ENCODE peak calls at places on chromosomes 11 and 22, in four cellular contexts. One of them, this sample, is unnamed.

GRCh38 chr22:49603016-49603415 is 224.7 kb downstream of the BRD1 start:
- DNase-seq in HepG2: no peak
- DNase-seq in GM12878: no peak
- DNase-seq in K562: no peak
- DNase-seq in this sample: no peak

GRCh38 chr11:70043482-70043881 is 34.6 kb upstream of the ANO1 start:
- DNase-seq in GM12878: no peak
- DNase-seq in K562: no peak
- DNase-seq in HepG2: no peak
- DNase-seq in this sample: no peak

GRCh38 chr11:43367382-43368178 is 8.9 kb downstream of the TTC17 start:
- DNase-seq in K562: no peak
- DNase-seq in GM12878: peak
- DNase-seq in HepG2: no peak
- DNase-seq in this sample: no peak

GRCh38 chr11:70557742-70558485 is 159.6 kb downstream of the CTTN start:
- DNase-seq in GM12878: no peak
- DNase-seq in K562: no peak
- DNase-seq in HepG2: no peak
- DNase-seq in this sample: no peak

GRCh38 chr22:16603448-16603768 is 10.8 kb upstream of the CCT8L2 start:
- DNase-seq in HepG2: no peak
- DNase-seq in K562: peak
- DNase-seq in GM12878: no peak
- DNase-seq in this sample: no peak

GRCh38 chr22:50684986-50685385 is 12.4 kb downstream of the SHANK3 start:
- DNase-seq in K562: no peak
- DNase-seq in GM12878: no peak
- DNase-seq in HepG2: no peak
- DNase-seq in this sample: no peak

GRCh38 chr11:109728056-109728455 is 306.1 kb downstream of the C11orf87 start:
- DNase-seq in HepG2: peak
- DNase-seq in GM12878: no peak
- DNase-seq in K562: no peak
- DNase-seq in this sample: no peak

GRCh38 chr11:86608251-86608799 is 64.1 kb downstream of the ME3 start:
- DNase-seq in GM12878: peak
- DNase-seq in HepG2: peak
- DNase-seq in K562: peak
- DNase-seq in this sample: peak

GRCh38 chr11:119798656-119799055 is 69.7 kb upstream of the NECTIN1 start:
- DNase-seq in K562: no peak
- DNase-seq in HepG2: no peak
- DNase-seq in GM12878: no peak
- DNase-seq in this sample: no peak

GRCh38 chr11:70682056-70682455 is 283.7 kb downstream of the CTTN start:
- DNase-seq in HepG2: no peak
- DNase-seq in K562: no peak
- DNase-seq in GM12878: no peak
- DNase-seq in this sample: no peak

GRCh38 chr11:13949876-13950275 is 12.6 kb upstream of the SPON1 start:
- DNase-seq in HepG2: no peak
- DNase-seq in GM12878: no peak
- DNase-seq in K562: no peak
- DNase-seq in this sample: no peak

GRCh38 chr11:1837171-1838076 is 1.4 kb upstream of the TNNI2 start:
- DNase-seq in HepG2: peak
- DNase-seq in K562: peak
- DNase-seq in GM12878: no peak
- DNase-seq in this sample: peak

GRCh38 chr11:69443968-69444364 is 37.5 kb upstream of the LINC01488 start:
- DNase-seq in K562: no peak
- DNase-seq in GM12878: no peak
- DNase-seq in HepG2: no peak
- DNase-seq in this sample: no peak

GRCh38 chr11:13663631-13664071 is 4.8 kb upstream of the FAR1 start:
- DNase-seq in GM12878: no peak
- DNase-seq in K562: no peak
- DNase-seq in HepG2: no peak
- DNase-seq in this sample: no peak

GRCh38 chr22:44901301-44901700 is 108.5 kb downstream of the PHF21B start:
- DNase-seq in K562: no peak
- DNase-seq in HepG2: no peak
- DNase-seq in GM12878: no peak
- DNase-seq in this sample: peak

GRCh38 chr11:2761131-2762030 is 61.6 kb upstream of the KCNQ1OT1 start:
- DNase-seq in K562: no peak
- DNase-seq in GM12878: no peak
- DNase-seq in HepG2: no peak
- DNase-seq in this sample: no peak

GRCh38 chr11:88431675-88432341 is 94.3 kb upstream of the CTSC start:
- DNase-seq in GM12878: no peak
- DNase-seq in HepG2: peak
- DNase-seq in K562: no peak
- DNase-seq in this sample: no peak
- TF ChIP-seq MYC in GM12878: no peak
- TF ChIP-seq MYC in HepG2: no peak
- TF ChIP-seq MYC in K562: no peak
- TF ChIP-seq MYC in this sample: no peak

GRCh38 chr22:37037669-37038068 is 13.9 kb upstream of the KCTD17 start:
- DNase-seq in GM12878: no peak
- DNase-seq in HepG2: no peak
- DNase-seq in K562: no peak
- DNase-seq in this sample: no peak
- TF ChIP-seq RFX5 in GM12878: no peak
- TF ChIP-seq RFX5 in HepG2: no peak
- TF ChIP-seq RFX5 in K562: no peak
- TF ChIP-seq RFX5 in this sample: no peak

GRCh38 chr11:6681949-6682348 is 1.2 kb downstream of the MRPL17 start:
- DNase-seq in HepG2: no peak
- DNase-seq in GM12878: no peak
- DNase-seq in K562: peak
- DNase-seq in this sample: no peak
- TF ChIP-seq MYC in HepG2: no peak
- TF ChIP-seq MYC in GM12878: no peak
- TF ChIP-seq MYC in K562: no peak
- TF ChIP-seq MYC in this sample: no peak

GRCh38 chr22:19808873-19809478 is 45.7 kb downstream of the GNB1L start:
- DNase-seq in HepG2: no peak
- DNase-seq in GM12878: no peak
- DNase-seq in K562: no peak
- DNase-seq in this sample: no peak
- TF ChIP-seq RFX5 in HepG2: no peak
- TF ChIP-seq RFX5 in GM12878: no peak
- TF ChIP-seq RFX5 in K562: no peak
- TF ChIP-seq RFX5 in this sample: no peak

GRCh38 chr11:122253541-122254317 is 137.7 kb upstream of the BLID start:
- DNase-seq in HepG2: no peak
- DNase-seq in K562: no peak
- DNase-seq in GM12878: no peak
- DNase-seq in this sample: no peak
- TF ChIP-seq MYC in HepG2: no peak
- TF ChIP-seq MYC in K562: no peak
- TF ChIP-seq MYC in GM12878: no peak
- TF ChIP-seq MYC in this sample: no peak

DNA sequence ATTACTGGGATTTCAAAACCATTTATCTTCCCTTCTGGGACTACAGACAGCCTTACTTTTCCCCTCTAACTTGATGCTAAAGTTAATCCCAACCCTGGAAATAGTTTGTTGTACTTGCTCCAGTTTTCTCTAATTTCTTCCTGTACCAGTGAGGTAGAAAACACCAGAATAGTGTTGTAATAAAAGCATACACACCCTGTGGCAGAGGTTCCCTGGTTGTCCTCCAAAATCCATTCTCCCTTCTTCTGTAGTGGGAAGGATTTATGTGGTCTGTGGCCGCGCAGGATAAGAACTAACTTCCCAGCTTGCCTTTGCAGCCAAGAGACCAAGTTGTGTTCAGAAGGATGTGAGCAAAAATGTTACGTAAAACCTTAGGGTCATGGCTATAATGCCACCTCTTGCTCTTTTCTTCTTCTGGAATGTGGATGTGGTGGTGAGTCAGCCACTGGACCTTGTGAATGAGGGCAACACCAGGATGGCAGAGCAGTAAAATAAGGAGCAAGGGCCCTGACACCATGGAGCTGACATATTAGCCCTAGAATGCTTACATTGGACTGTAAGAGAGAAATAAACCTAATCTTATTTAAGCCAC is 28.4 kb downstream of the CCDC90B start:
- DNase-seq in HepG2: peak
- DNase-seq in GM12878: no peak
- DNase-seq in K562: no peak
- DNase-seq in this sample: no peak
- TF ChIP-seq RFX5 in HepG2: no peak
- TF ChIP-seq RFX5 in GM12878: no peak
- TF ChIP-seq RFX5 in K562: no peak
- TF ChIP-seq RFX5 in this sample: no peak

DNA sequence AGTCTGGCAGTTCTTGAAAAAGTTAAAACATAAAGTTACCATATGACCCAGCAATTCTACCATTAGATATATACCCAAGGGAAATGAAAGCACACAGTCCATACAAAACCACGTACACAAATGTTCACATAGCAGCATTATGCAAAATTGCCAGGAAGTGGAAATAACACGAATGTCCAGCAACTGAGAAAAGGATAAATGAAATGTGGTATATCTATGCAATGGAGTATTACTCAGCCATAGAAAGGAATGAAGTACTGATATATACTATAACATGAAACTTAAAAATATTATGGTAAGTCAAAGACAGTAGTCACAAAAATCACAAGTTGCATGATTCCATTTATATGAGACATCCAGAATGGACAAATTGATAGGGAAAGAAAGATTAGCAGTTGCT is 57.9 kb downstream of the C2CD3 start:
- DNase-seq in HepG2: no peak
- DNase-seq in K562: no peak
- DNase-seq in GM12878: no peak
- DNase-seq in this sample: no peak
- TF ChIP-seq MYC in HepG2: no peak
- TF ChIP-seq MYC in K562: no peak
- TF ChIP-seq MYC in GM12878: no peak
- TF ChIP-seq MYC in this sample: no peak

GRCh38 chr11:121366970-121367369 is 74.4 kb downstream of the SC5D start:
- DNase-seq in K562: no peak
- DNase-seq in HepG2: no peak
- DNase-seq in GM12878: no peak
- DNase-seq in this sample: no peak

GRCh38 chr11:121366038-121366437 is 73.5 kb downstream of the SC5D start:
- DNase-seq in GM12878: no peak
- DNase-seq in HepG2: no peak
- DNase-seq in K562: no peak
- DNase-seq in this sample: no peak

GRCh38 chr11:121368504-121368903 is 75.9 kb downstream of the SC5D start:
- DNase-seq in GM12878: peak
- DNase-seq in K562: no peak
- DNase-seq in HepG2: no peak
- DNase-seq in this sample: no peak

GRCh38 chr11:121369366-121369765 is 76.8 kb downstream of the SC5D start:
- DNase-seq in GM12878: no peak
- DNase-seq in K562: no peak
- DNase-seq in HepG2: no peak
- DNase-seq in this sample: no peak

DNA sequence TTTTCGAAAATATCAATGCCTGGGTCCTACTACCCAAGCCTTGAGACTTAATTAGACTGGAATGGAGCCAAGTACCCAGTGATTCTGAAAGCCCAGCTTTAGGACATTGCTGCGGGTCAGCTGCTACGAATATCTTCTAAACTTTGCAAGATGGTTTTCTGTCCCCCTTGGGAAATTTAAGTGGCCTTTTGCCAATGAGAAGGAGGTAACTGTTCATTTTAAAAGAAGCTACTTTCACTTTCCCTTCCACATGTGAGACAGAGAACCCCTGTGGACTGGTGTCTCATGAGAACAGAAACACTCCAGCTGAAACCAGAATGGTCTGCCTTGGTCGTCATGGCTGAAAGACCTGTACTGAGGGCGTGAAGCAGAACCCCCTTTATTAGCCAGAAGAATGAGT is 74.9 kb downstream of the SC5D start:
- DNase-seq in K562: no peak
- DNase-seq in GM12878: peak
- DNase-seq in HepG2: no peak
- DNase-seq in this sample: no peak
- TF ChIP-seq RFX5 in K562: no peak
- TF ChIP-seq RFX5 in GM12878: no peak
- TF ChIP-seq RFX5 in HepG2: no peak
- TF ChIP-seq RFX5 in this sample: no peak

DNA sequence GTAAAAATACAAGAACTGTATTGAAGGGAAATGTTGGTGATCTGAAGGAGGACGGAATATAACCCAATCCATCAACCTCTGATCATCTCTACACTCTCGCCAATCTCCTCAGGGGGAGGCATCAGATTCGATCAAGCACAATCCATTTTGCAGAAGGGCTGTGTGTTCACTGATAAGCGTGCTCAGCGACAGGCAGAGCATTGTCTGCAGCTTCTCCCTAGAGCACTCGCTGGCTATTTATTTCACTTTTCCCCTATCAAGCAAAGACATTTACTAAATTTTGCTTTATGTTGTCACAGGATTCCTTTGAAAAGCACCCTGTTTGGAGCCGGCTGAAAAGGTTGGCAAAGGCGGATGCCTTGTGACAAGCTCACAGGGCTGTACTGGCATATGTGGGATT is 1381.4 kb upstream of the TENM4 start:
- DNase-seq in K562: no peak
- DNase-seq in GM12878: no peak
- DNase-seq in HepG2: no peak
- DNase-seq in this sample: no peak
- TF ChIP-seq MYC in K562: no peak
- TF ChIP-seq MYC in GM12878: no peak
- TF ChIP-seq MYC in HepG2: no peak
- TF ChIP-seq MYC in this sample: no peak

GRCh38 chr22:46183733-46184132 is 33.4 kb downstream of the PPARA start:
- DNase-seq in K562: no peak
- DNase-seq in HepG2: no peak
- DNase-seq in GM12878: no peak
- DNase-seq in this sample: no peak
- TF ChIP-seq RFX5 in K562: no peak
- TF ChIP-seq RFX5 in HepG2: no peak
- TF ChIP-seq RFX5 in GM12878: no peak
- TF ChIP-seq RFX5 in this sample: no peak